ENCODE peak calls at places on chromosomes 6 and 20, in eight cellular contexts. J is DND-41, T is kidney, R is heart right ventricle, I is GM23338, D is IMR-90, F is RWPE1, S is fibroblast of mammary gland. Z is an unnamed sample.
A peak's percentile ranks its signal among the peaks of the same experiment; 100 is the strongest.

GRCh38 chr20:18695175-18695574 is 107.3 kb downstream of the DTD1 start:
- DNase-seq in I (no peak), S (no peak), D (no peak), T (no peak), R (no peak), F (no peak), J (no peak), Z (no peak)

GRCh38 chr20:47205577-47206123 is 150.8 kb downstream of the ZMYND8 start:
- DNase-seq in D (peak; percentile 79), J (no peak), S (peak; percentile 86), T (no peak), R (peak; percentile 76), I (peak; percentile 74), F (peak; percentile 71), Z (peak; percentile 80)

GRCh38 chr6:154614101-154614500 is 103.6 kb upstream of the CNKSR3 start:
- DNase-seq in R (no peak), F (no peak), T (no peak), J (no peak), S (peak; percentile 55), D (peak; percentile 22), I (no peak), Z (no peak)

GRCh38 chr6:82362144-82362543 is 1.5 kb upstream of the TPBG start:
- DNase-seq in J (no peak), R (no peak), F (no peak), D (no peak), S (peak; percentile 33), I (no peak), T (no peak), Z (no peak)

GRCh38 chr6:14328163-14328562 is 210.6 kb downstream of the CD83 start:
- DNase-seq in F (no peak), T (no peak), S (no peak), J (no peak), R (no peak), I (no peak), D (no peak), Z (no peak)

GRCh38 chr20:33602826-33603590 is 59.1 kb upstream of the C20orf144 start:
- DNase-seq in T (no peak), I (no peak), R (no peak), F (no peak), S (peak; percentile 50), D (peak; percentile 50), J (no peak), Z (no peak)

GRCh38 chr6:43714311-43715055 is 26.9 kb upstream of the MRPS18A start:
- DNase-seq in I (no peak), T (peak; percentile 54), S (peak; percentile 78), J (peak; percentile 42), F (no peak), D (peak; percentile 59), R (peak; percentile 37), Z (no peak)

GRCh38 chr6:113758725-113759576 is 98.2 kb upstream of the MARCKS start:
- DNase-seq in J (no peak), R (no peak), F (no peak), S (no peak), I (no peak), T (no peak), D (peak; percentile 58), Z (no peak)

GRCh38 chr6:125904871-125905270 is 51.7 kb upstream of the HINT3 start:
- DNase-seq in F (peak; percentile 80), I (no peak), S (peak; percentile 96), J (no peak), T (no peak), R (no peak), D (peak; percentile 78), Z (peak; percentile 84)

GRCh38 chr6:38599261-38599660 is 40.5 kb downstream of the BTBD9 start:
- DNase-seq in T (no peak), R (no peak), J (no peak), I (no peak), S (no peak), D (no peak), F (no peak), Z (no peak)

GRCh38 chr6:54244430-54244829 is 63.8 kb upstream of the TINAG start:
- DNase-seq in D (peak; percentile 24), T (no peak), I (peak; percentile 60), R (no peak), F (peak; percentile 26), J (no peak), S (peak; percentile 50), Z (no peak)

GRCh38 chr6:163651910-163652309 is 237.4 kb downstream of the QKI start:
- DNase-seq in R (no peak), T (no peak), D (peak; percentile 9), S (peak; percentile 65), F (no peak), J (no peak), I (no peak), Z (no peak)

GRCh38 chr6:151058021-151058733 is 181.6 kb upstream of the AKAP12 start:
- DNase-seq in I (no peak), R (peak; percentile 62), J (no peak), F (no peak), T (no peak), S (no peak), D (no peak), Z (no peak)

GRCh38 chr6:117483004-117483644 is 650 bp downstream of the DCBLD1 start:
- DNase-seq in R (peak; percentile 73), T (peak; percentile 90), F (peak; percentile 34), J (no peak), S (peak; percentile 38), I (peak; percentile 67), D (peak; percentile 31), Z (peak; percentile 13)

GRCh38 chr6:45438849-45439406 is 61.2 kb upstream of the SUPT3H start:
- DNase-seq in R (no peak), T (no peak), J (peak; percentile 68), I (no peak), F (no peak), S (peak; percentile 96), D (peak; percentile 93), Z (no peak)

GRCh38 chr6:4632411-4632810 is 143.8 kb upstream of the CDYL start:
- DNase-seq in S (no peak), R (no peak), F (no peak), T (no peak), D (peak; percentile 12), I (no peak), J (no peak), Z (no peak)

GRCh38 chr20:59013031-59013951 is 5.9 kb upstream of the TUBB1 start:
- DNase-seq in R (no peak), J (no peak), T (peak; percentile 26), S (no peak), D (no peak), F (no peak), I (no peak), Z (no peak)

GRCh38 chr6:90464507-90464906 is 122.4 kb downstream of the MAP3K7 start:
- DNase-seq in D (no peak), R (no peak), I (no peak), S (no peak), F (no peak), J (no peak), T (no peak), Z (no peak)

GRCh38 chr20:44033344-44033743 is 118.7 kb downstream of the TOX2 start:
- DNase-seq in T (no peak), F (no peak), I (no peak), D (peak; percentile 21), J (peak; percentile 64), S (peak; percentile 51), R (no peak), Z (peak; percentile 17)
- TF ChIP-seq CTCF in T (no peak), F (no peak), I (no peak), D (no peak), J (no peak), S (no peak), R (no peak), Z (no peak)

GRCh38 chr6:79001415-79001814 is 76.6 kb downstream of the PHIP start:
- DNase-seq in I (no peak), J (no peak), D (no peak), R (no peak), S (no peak), F (no peak), T (no peak), Z (no peak)

GRCh38 chr6:79005024-79005423 is 73.0 kb downstream of the PHIP start:
- DNase-seq in I (no peak), S (no peak), J (no peak), R (no peak), T (no peak), D (peak; percentile 2), F (no peak), Z (no peak)

GRCh38 chr6:79004239-79004638 is 73.8 kb downstream of the PHIP start:
- DNase-seq in R (no peak), I (no peak), J (no peak), D (no peak), F (no peak), S (no peak), T (no peak), Z (no peak)

GRCh38 chr6:79009819-79010218 is 68.2 kb downstream of the PHIP start:
- DNase-seq in J (no peak), F (no peak), T (no peak), D (no peak), R (no peak), I (no peak), S (no peak), Z (no peak)

DNA sequence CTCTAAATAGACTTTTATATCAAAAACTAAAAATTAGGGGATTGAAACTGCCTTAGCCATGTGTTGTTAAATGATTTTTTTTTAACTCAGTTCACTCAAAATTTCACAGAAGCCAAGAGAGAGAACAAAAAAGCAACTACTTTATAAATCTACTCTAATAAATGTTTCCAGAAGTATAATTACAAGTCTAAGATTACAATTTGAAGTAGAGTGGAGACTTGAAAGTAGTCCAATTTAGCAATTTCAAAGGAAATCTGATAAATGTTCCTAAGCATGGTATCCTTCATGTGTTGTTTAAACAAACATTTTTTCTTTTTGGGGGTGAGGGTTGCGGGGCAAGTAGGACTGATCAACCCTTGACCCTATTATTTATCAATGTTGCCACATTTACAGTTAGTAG is 72.6 kb downstream of the PHIP start:
- DNase-seq in F (no peak), R (no peak), S (no peak), I (no peak), T (no peak), J (no peak), D (no peak), Z (no peak)
- TF ChIP-seq CTCF in F (no peak), R (no peak), S (no peak), I (no peak), T (no peak), J (no peak), D (no peak), Z (no peak)

GRCh38 chr20:52438326-52438963 is 246.9 kb upstream of the ZFP64 start:
- DNase-seq in T (no peak), I (peak; percentile 34), F (no peak), S (no peak), R (no peak), D (no peak), J (no peak), Z (peak; percentile 4)
- TF ChIP-seq CTCF in T (no peak), I (peak; percentile 42), F (no peak), S (no peak), R (no peak), D (no peak), J (no peak), Z (no peak)

DNA sequence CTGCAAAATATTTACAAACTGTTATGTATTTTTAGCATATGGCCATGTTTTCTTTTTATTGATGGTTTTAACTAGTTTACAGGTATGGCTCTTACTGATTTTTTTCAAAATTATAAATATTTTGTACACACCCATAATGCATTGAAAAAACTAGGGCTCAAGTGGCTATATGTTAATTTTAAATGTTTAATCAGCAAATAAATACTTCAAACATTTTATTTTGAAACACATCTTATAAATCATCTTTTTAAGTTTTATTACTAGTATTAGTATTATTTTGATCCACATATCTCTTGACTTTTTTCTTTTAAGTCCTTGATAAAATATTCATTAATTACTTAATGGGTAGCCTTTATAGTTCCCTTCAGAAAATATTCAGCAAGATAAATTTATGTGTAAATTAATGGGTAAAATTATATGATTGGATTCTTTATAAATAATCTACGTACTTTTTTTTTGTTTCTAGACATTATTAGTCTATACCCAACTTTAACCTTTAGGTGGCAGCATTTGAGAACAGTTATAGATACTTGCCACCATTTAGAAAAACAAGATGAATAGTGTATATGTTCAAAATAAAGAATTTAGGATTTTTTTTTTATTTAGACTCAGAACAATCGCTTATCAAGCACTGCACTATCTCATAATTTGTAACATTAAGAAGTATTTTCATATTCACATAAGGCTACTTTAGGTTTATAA is 241.9 kb downstream of the ADGRB3 start:
- DNase-seq in D (peak; percentile 4), S (peak; percentile 29), I (peak; percentile 46), T (no peak), J (no peak), R (no peak), F (peak; percentile 4), Z (no peak)
- TF ChIP-seq CTCF in D (peak; percentile 47), S (peak; percentile 35), I (no peak), T (peak; percentile 4), J (peak; percentile 42), R (peak; percentile 60), F (peak; percentile 43), Z (peak; percentile 51)

Z was measured in activated CD8-positive, alpha-beta T cell treated with anti-CD3 and anti-CD28 coated beads for 36 hours.